ENCODE peak calls at places on chromosome 21, in eight cellular contexts. N is HCT116, M is Panc1, C is endothelial cell of umbilical vein, I is esophagus muscularis mucosa, D is prostate gland, P is H1, R is stomach. Z is an unnamed sample.
A peak's percentile ranks its signal among the peaks of the same experiment; 100 is the strongest.

GRCh38 chr21:22965455-22966125 is 1967.4 kb downstream of the NCAM2 start:
- DNase-seq in M (no peak), I (no peak), D (no peak), P (no peak), R (no peak), C (peak; percentile 23), N (no peak), Z (no peak)

GRCh38 chr21:17612023-17612564 is 607 bp downstream of the BTG3 start:
- DNase-seq in I (no peak), P (peak; percentile 64), M (no peak), N (no peak), D (peak; percentile 25), R (peak; percentile 48), C (no peak), Z (peak; percentile 27)

GRCh38 chr21:22120616-22121266 is 1122.5 kb downstream of the NCAM2 start:
- DNase-seq in N (no peak), D (no peak), P (peak; percentile 48), C (no peak), R (no peak), M (no peak), I (no peak), Z (no peak)

GRCh38 chr21:37159053-37159776 is 86.2 kb downstream of the TTC3 start:
- DNase-seq in R (no peak), P (no peak), M (no peak), I (no peak), C (no peak), D (no peak), N (no peak), Z (no peak)

GRCh38 chr21:36200089-36200561 is 43.5 kb downstream of the DOP1B start:
- DNase-seq in D (no peak), P (no peak), R (no peak), I (no peak), N (no peak), C (no peak), M (no peak), Z (no peak)

GRCh38 chr21:35252831-35253230 is 203.7 kb upstream of the RUNX1 start:
- DNase-seq in I (no peak), C (no peak), R (no peak), D (no peak), N (no peak), M (no peak), P (no peak), Z (no peak)

GRCh38 chr21:35483267-35483666 is 434.2 kb upstream of the RUNX1 start:
- DNase-seq in P (no peak), M (no peak), D (no peak), I (no peak), C (peak; percentile 90), N (no peak), R (no peak), Z (no peak)

GRCh38 chr21:42746240-42746592 is 92.8 kb downstream of the PDE9A start:
- DNase-seq in D (no peak), R (no peak), N (no peak), M (no peak), C (no peak), P (no peak), I (no peak), Z (no peak)

GRCh38 chr21:39125752-39126485 is 57.3 kb downstream of the PSMG1 start:
- DNase-seq in N (peak; percentile 45), I (no peak), D (peak; percentile 62), R (peak; percentile 55), P (peak; percentile 69), C (peak; percentile 68), M (peak; percentile 30), Z (peak; percentile 45)

GRCh38 chr21:39123375-39123774 is 59.9 kb downstream of the PSMG1 start:
- DNase-seq in M (no peak), C (no peak), I (no peak), N (no peak), P (no peak), D (no peak), R (no peak), Z (no peak)

GRCh38 chr21:39126486-39126806 is 56.8 kb downstream of the PSMG1 start:
- DNase-seq in P (no peak), M (no peak), C (no peak), N (no peak), D (no peak), I (no peak), R (no peak), Z (no peak)

GRCh38 chr21:39124852-39125251 is 58.4 kb downstream of the PSMG1 start:
- DNase-seq in M (no peak), P (no peak), R (no peak), N (no peak), I (no peak), D (no peak), C (no peak), Z (no peak)

DNA sequence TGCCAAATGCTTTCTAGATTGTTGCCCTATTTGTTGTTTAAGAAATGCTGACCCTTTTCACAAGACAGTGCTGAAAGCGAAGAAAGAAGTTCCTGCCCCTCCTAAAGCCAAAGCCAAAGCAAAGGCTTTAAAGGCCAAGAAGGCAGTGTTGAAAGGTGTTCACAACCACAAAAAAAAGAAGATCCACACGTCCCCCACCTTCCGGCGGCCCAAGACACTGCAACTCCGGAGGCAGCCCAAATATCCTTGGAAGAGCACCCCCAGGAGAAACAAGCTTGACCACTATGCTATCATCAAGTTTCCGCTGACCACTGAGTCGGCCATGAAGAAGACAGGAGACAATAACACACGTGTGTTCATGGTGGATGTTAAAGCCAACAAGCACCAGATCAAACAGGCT is 55.7 kb downstream of the PSMG1 start:
- DNase-seq in D (no peak), M (no peak), N (no peak), R (no peak), C (no peak), I (no peak), P (peak; percentile 62), Z (no peak)
- TF ChIP-seq CTCF in D (no peak), M (peak; percentile 15), N (no peak), R (no peak), C (no peak), I (no peak), P (peak; percentile 34), Z (no peak)

DNA sequence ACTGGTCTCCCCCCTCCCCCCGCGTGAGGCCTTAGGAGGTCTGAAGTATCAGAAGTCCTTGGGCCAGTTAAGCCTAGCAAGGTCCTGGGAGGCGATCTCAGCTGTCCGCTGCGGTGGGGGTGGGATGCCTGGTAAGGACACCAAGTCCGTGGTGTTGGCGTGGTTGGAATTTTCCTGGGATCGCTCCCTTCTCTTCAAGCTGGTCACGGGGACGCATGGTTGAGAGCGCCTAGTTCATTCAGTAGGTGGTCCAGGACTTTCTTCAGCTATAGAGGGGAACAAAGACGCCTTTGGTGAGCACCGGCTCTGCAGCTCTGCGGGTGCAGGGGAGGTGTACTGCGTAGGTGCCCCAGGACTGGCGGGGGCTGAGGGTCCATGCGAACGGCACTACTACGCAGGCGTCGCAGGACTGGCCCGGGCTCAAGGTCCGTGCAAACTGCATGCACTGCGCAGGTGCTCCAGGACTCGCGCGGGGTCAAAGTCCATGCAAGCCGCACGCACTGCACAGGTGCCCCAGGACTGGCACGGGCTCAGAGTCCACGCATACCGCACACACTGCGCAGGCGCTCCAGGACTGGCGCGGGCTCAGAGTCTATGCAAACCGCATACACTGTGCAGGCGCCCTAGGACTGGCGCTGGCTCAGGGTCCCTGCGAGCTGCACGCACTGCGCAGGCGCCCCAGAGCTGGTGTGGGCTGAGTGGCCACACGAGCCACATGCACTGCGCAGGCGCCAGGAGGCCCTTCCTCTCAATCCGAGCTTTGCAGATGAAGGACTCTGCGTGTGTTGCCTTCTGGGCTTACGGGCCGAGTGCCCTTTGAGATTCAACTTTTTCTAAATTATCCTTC is 36.6 kb upstream of the HMGN1 start:
- DNase-seq in D (peak; percentile 51), N (no peak), C (peak; percentile 77), M (no peak), P (no peak), R (peak; percentile 92), I (no peak), Z (peak; percentile 66)
- TF ChIP-seq POLR2AphosphoS5 in D (peak; percentile 70), N (no peak), C (no peak), M (no peak), P (no peak), R (peak; percentile 71), I (peak; percentile 76), Z (no peak)

GRCh38 chr21:44065428-44065827 is 41.8 kb upstream of the PWP2 start:
- DNase-seq in C (no peak), N (no peak), M (no peak), I (no peak), P (no peak), D (no peak), R (peak; percentile 48), Z (no peak)

GRCh38 chr21:44064852-44065403 is 42.3 kb upstream of the PWP2 start:
- DNase-seq in M (no peak), D (no peak), P (no peak), I (no peak), C (no peak), R (no peak), N (no peak), Z (no peak)

GRCh38 chr21:44066116-44066515 is 41.1 kb upstream of the PWP2 start:
- DNase-seq in P (no peak), N (no peak), M (no peak), I (no peak), C (no peak), R (no peak), D (no peak), Z (no peak)

GRCh38 chr21:44062380-44062779 is 44.8 kb upstream of the PWP2 start:
- DNase-seq in N (no peak), I (no peak), P (no peak), M (no peak), C (no peak), R (no peak), D (no peak), Z (no peak)

DNA sequence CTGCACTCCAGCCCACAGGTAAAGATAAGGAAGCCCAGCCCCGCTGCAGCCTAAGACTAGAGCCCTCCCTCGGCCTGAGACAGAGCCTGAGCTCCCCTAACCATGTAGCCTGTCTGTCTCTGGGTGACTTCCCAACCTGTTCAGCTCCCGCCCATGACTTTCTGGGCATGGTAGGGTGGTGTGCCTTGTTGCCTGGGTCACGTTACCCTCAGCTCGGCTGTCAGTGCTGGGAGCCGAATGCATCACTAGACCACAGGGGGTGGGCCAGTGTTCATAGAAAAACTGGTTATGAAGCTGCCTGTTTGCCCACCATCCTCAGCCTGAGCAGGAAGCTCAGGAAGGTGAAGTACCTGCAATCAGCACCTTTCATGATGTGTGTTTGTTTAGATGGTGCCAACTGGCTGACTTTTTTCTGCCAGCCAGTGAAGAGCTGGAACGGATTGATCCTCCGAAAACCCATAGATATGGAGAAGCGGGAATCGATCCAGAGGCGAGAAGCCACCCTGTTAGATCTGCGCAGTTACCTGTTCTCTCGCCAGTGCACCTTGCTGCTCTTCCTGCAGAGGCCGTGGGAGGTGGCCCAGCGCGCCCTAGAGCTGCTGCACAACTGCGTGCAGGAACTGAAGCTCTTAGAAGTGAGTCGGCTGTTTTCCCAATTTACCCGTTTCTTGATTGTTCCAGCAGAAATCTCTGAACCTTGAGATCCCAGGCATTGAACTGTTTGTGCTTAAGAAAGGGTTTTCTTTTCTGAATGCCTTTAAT is 43.9 kb upstream of the PWP2 start:
- DNase-seq in I (no peak), M (no peak), D (no peak), C (no peak), N (no peak), R (no peak), P (no peak), Z (no peak)
- H3K36me3 ChIP-seq in I (peaks cover 88% of the 10 kb centered on the region), M (peaks cover 2% of the 10 kb centered on the region), D (no peaks in the 10 kb centered on the region), C (peaks cover 12% of the 10 kb centered on the region), N (peaks cover 6% of the 10 kb centered on the region), R (peaks cover 89% of the 10 kb centered on the region), P (peaks cover 24% of the 10 kb centered on the region), Z (no peaks in the 10 kb centered on the region)

GRCh38 chr21:43825610-43825935 is 36.2 kb downstream of the RRP1 start:
- DNase-seq in M (no peak), I (no peak), R (no peak), N (no peak), P (no peak), D (no peak), C (no peak), Z (no peak)

GRCh38 chr21:43826623-43826974 is 37.2 kb downstream of the RRP1 start:
- DNase-seq in C (no peak), I (no peak), P (no peak), M (no peak), N (no peak), D (no peak), R (no peak), Z (no peak)

GRCh38 chr21:43827015-43827611 is 37.7 kb downstream of the RRP1 start:
- DNase-seq in N (peak; percentile 27), M (no peak), R (no peak), C (no peak), I (no peak), P (no peak), D (no peak), Z (no peak)

GRCh38 chr21:43824883-43825609 is 35.7 kb downstream of the RRP1 start:
- DNase-seq in R (no peak), M (no peak), C (no peak), P (no peak), N (no peak), I (no peak), D (no peak), Z (no peak)

DNA sequence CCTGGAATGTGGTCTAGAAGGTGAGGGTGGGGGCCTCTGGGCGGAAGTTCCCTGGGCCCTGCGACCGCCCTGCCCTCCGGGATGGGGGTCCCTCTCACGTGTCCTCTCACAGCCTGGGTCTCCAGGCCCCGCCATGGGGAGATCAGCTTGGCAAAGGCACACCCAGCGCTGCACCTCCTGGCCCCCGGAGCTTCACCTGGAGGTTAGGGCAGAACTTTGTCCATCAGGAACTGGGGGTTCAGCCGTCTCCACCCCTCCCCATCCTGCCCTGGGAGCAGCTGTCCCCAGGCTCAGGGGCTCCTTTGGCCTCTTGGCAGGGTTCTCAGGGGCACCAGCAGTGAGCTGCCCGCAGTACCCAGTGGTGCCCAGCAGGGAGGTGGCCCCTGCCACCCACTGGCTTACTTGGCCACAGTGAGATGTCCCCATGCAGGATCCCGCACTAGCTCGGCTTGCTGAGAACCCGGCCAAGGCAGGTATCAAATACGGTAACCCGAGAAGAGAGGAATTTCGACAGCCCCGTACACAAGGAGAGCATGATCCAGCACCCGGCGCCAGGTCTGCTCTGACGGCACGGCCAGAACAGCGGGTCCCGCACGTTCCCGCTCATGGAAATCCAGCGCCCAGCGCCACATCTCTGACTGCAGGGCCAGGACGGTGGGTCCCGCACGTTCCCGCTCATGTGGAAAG is 36.7 kb downstream of the RRP1 start:
- DNase-seq in P (no peak), R (peak; percentile 42), I (no peak), D (peak; percentile 41), C (no peak), N (no peak), M (no peak), Z (no peak)
- TF ChIP-seq CTCF in P (no peak), R (peak; percentile 17), I (no peak), D (no peak), C (peak; percentile 16), N (peak; percentile 34), M (no peak), Z (no peak)

Z was measured in breast epithelium.